ENCODE peak calls at places on chromosomes 2 and 18, in four cellular contexts. D, F, K and H are unnamed samples.

GRCh38 chr2:238910751-238911351 is 63.0 kb downstream of the TWIST2 start:
- DNase-seq in F (peak), D (no peak), K (no peak), H (no peak)

GRCh38 chr2:165863816-165864221 is 69.8 kb upstream of the GALNT3 start:
- DNase-seq in K (peak), F (no peak), D (no peak), H (no peak)

GRCh38 chr2:18819566-18819965 is 230.2 kb upstream of the NT5C1B start:
- DNase-seq in K (no peak), F (no peak), D (no peak), H (no peak)

GRCh38 chr18:49814147-49814499 is 790 bp upstream of the ACAA2 start:
- DNase-seq in K (no peak), D (peak), F (peak), H (peak)

GRCh38 chr18:25231327-25231691 is 120.7 kb downstream of the ZNF521 start:
- DNase-seq in D (no peak), K (no peak), F (no peak), H (no peak)

GRCh38 chr2:167844714-167845530 is 402.5 kb downstream of the STK39 start:
- DNase-seq in D (peak), K (no peak), F (no peak), H (peak)

GRCh38 chr2:163401481-163401880 is 334.3 kb downstream of the FIGN start:
- DNase-seq in K (no peak), D (no peak), F (peak), H (no peak)

GRCh38 chr18:5451871-5452270 is 91.9 kb downstream of the EPB41L3 start:
- DNase-seq in K (no peak), D (no peak), F (no peak), H (no peak)

GRCh38 chr18:37170984-37171383 is 342.1 kb downstream of the KIAA1328 start:
- DNase-seq in K (no peak), D (no peak), F (no peak), H (no peak)

GRCh38 chr2:183868153-183868552 is 730.2 kb upstream of the ZNF804A start:
- DNase-seq in D (no peak), K (no peak), F (peak), H (peak)

GRCh38 chr2:232293191-232293590 is 85.4 kb upstream of the ALPP start:
- DNase-seq in K (no peak), F (no peak), D (no peak), H (no peak)

GRCh38 chr2:100248971-100249370 is 73.3 kb downstream of the LONRF2 start:
- DNase-seq in F (no peak), K (no peak), D (no peak), H (no peak)